ENCODE peak calls at places on chromosomes 2 and 18, in five cellular contexts. J is T-cell; D is stimulated activated CD4-positive, alpha-beta T cell treated with anti-CD3 and anti-CD28 coated beads, Interleukin-2, amount 100 ng/mL, for 48 hours; N is central memory CD4-positive, alpha-beta T cell; X is Calu3. R is an unnamed sample.

GRCh38 chr18:27185025-27185763 is at the start of gene CHST9:
- DNase-seq in N (no peak), D (no peak), X (peak; percentile 79), J (no peak), R (peak; percentile 53)

GRCh38 chr2:176562359-176563043 is 293.3 kb downstream of the MTX2 start:
- DNase-seq in D (no peak), N (no peak), X (peak; percentile 49), J (no peak), R (no peak)

GRCh38 chr2:105747254-105747909 is 2.7 kb downstream of the NCK2 start:
- DNase-seq in N (no peak), D (no peak), J (no peak), X (no peak), R (no peak)

GRCh38 chr2:144230452-144231085 is 289.4 kb downstream of the ZEB2 start:
- DNase-seq in J (no peak), X (no peak), D (no peak), N (no peak), R (no peak)

GRCh38 chr2:62270728-62271127 is 74.8 kb downstream of the B3GNT2 start:
- DNase-seq in N (no peak), D (no peak), J (no peak), X (peak; percentile 16), R (no peak)

GRCh38 chr2:113076917-113077669 is 9.3 kb downstream of the IL1F10 start:
- DNase-seq in J (no peak), D (no peak), X (no peak), N (no peak), R (no peak)

GRCh38 chr2:26610504-26611335 is 30.4 kb downstream of the CIB4 start:
- DNase-seq in X (no peak), N (no peak), D (no peak), J (no peak), R (no peak)

GRCh38 chr2:693606-694005 is 16.4 kb upstream of the TMEM18 start:
- DNase-seq in X (no peak), N (no peak), D (no peak), J (no peak), R (no peak)

GRCh38 chr2:241570961-241571581 is 12.5 kb downstream of the BOK start:
- DNase-seq in X (no peak), J (no peak), D (no peak), N (no peak), R (no peak)

GRCh38 chr2:149125031-149125725 is 86.7 kb downstream of the LYPD6B start:
- DNase-seq in J (no peak), X (peak; percentile 15), D (no peak), N (no peak), R (no peak)

GRCh38 chr18:48080546-48080945 is 150.1 kb upstream of the SMAD2 start:
- DNase-seq in X (no peak), N (no peak), J (no peak), D (no peak), R (no peak)

GRCh38 chr2:232955856-232956255 is 57.2 kb downstream of the NGEF start:
- DNase-seq in N (no peak), J (no peak), D (no peak), X (no peak), R (no peak)

R was measured in glutamatergic neuron.